ENCODE peak calls at places on chromosomes 1 and 21, in five cellular contexts. M is HEK293T, Q is H1, E is HepG2, U is NT2/D1. P is an unnamed sample.

GRCh38 chr21:33825898-33826297 is 89.7 kb downstream of the ATP5PO start:
- DNase-seq in M (no peak), Q (no peak), E (no peak), U (no peak), P (no peak)

GRCh38 chr1:30001452-30002039 is 721.8 kb downstream of the MATN1 start:
- DNase-seq in M (no peak), Q (no peak), E (no peak), U (no peak), P (no peak)

GRCh38 chr1:199404976-199405375 is 622.5 kb upstream of the NR5A2 start:
- DNase-seq in M (no peak), Q (no peak), E (no peak), U (no peak), P (no peak)

GRCh38 chr1:209176866-209177430 is 406.6 kb upstream of the CAMK1G start:
- DNase-seq in M (no peak), Q (no peak), E (no peak), U (no peak), P (no peak)

GRCh38 chr1:107976431-107977215 is 11.6 kb upstream of the VAV3 start:
- DNase-seq in M (no peak), Q (no peak), E (no peak), U (no peak), P (no peak)

GRCh38 chr1:243562473-243562872 is 287.6 kb downstream of the AKT3 start:
- DNase-seq in M (no peak), Q (no peak), E (no peak), U (no peak), P (no peak)

GRCh38 chr1:109634771-109635750 is 15.4 kb downstream of the AMPD2 start:
- DNase-seq in M (no peak), Q (no peak), E (no peak), U (no peak), P (no peak)

GRCh38 chr1:185595835-185596667 is 138.1 kb upstream of the HMCN1 start:
- DNase-seq in M (peak), Q (peak), E (peak), U (peak), P (peak)

GRCh38 chr1:111471012-111471411 is 2.8 kb upstream of the C1orf162 start:
- DNase-seq in M (no peak), Q (no peak), E (no peak), U (no peak), P (peak)

GRCh38 chr1:6171546-6172124 is 8.5 kb downstream of the CHD5 start:
- DNase-seq in M (peak), Q (no peak), E (peak), U (no peak), P (no peak)

GRCh38 chr1:40404670-40405462 is 31.3 kb downstream of the SMAP2 start:
- DNase-seq in M (peak), Q (no peak), E (peak), U (peak), P (no peak)

GRCh38 chr21:40143822-40144525 is 276.7 kb downstream of the PCP4 start:
- DNase-seq in M (peak), Q (no peak), E (peak), U (peak), P (no peak)

GRCh38 chr1:58156801-58157200 is 389.7 kb downstream of the OMA1 start:
- DNase-seq in M (no peak), Q (no peak), E (no peak), U (no peak), P (no peak)

GRCh38 chr1:19623523-19623922 is 20.6 kb upstream of the NBL1 start:
- DNase-seq in M (no peak), Q (no peak), E (peak), U (no peak), P (no peak)

GRCh38 chr1:51417496-51418383 is 87.4 kb upstream of the TTC39A start:
- DNase-seq in M (no peak), Q (no peak), E (no peak), U (no peak), P (no peak)

GRCh38 chr1:231037585-231038517 is 2.2 kb downstream of the FAM89A start:
- DNase-seq in M (peak), Q (no peak), E (no peak), U (no peak), P (no peak)

GRCh38 chr1:42979888-42980800 is 21.5 kb upstream of the SLC2A1 start:
- DNase-seq in M (no peak), Q (no peak), E (peak), U (no peak), P (no peak)

GRCh38 chr1:27113861-27114260 is 41.1 kb downstream of the SLC9A1 start:
- DNase-seq in M (no peak), Q (no peak), E (no peak), U (no peak), P (no peak)

GRCh38 chr1:55696891-55697290 is 481.7 kb upstream of the USP24 start:
- DNase-seq in M (no peak), Q (no peak), E (no peak), U (no peak), P (no peak)

GRCh38 chr1:55702064-55702463 is 486.9 kb upstream of the USP24 start:
- DNase-seq in M (peak), Q (no peak), E (peak), U (no peak), P (no peak)

GRCh38 chr1:55700359-55701130 is 485.4 kb upstream of the USP24 start:
- DNase-seq in M (no peak), Q (no peak), E (no peak), U (no peak), P (no peak)

GRCh38 chr1:55698136-55698535 is 483.0 kb upstream of the USP24 start:
- DNase-seq in M (no peak), Q (no peak), E (no peak), U (no peak), P (no peak)

DNA sequence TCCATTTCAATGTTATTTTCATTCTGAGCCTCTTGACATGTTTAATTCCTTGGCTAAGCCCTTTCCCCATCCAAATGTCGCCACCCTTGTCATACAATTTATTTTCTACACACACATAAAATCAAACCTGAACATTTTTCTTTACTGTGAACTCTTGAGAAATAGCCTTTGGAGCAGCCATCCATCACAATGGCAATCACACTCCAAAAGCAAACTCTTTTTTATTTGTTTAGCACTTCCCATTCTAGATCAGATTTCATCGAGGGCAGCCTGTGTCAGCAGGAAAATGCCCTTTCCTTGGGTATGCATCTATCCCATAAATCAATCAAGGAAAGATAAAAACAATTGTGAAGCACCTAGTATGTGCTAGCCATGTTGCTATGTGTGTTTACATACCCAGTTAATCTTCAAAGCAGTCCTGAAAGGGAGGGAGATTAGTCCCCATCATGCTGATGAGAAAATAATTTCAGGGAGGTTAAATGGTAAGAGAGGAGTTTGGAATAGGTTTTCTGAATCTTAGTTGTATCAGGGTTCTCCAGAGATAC is 484.1 kb upstream of the USP24 start:
- DNase-seq in M (no peak), Q (no peak), E (no peak), U (no peak), P (no peak)
- TF ChIP-seq SUZ12 in M (no peak), Q (no peak), E (no peak), U (no peak), P (no peak)

GRCh38 chr1:1093610-1093943 is 19.5 kb upstream of the RNF223 start:
- DNase-seq in M (no peak), Q (no peak), E (no peak), U (no peak), P (no peak)
- TF ChIP-seq SUZ12 in M (no peak), Q (no peak), E (no peak), U (no peak), P (no peak)

GRCh38 chr1:38502772-38503171 is 356.8 kb downstream of the RRAGC start:
- DNase-seq in M (no peak), Q (peak), E (no peak), U (peak), P (no peak)
- TF ChIP-seq SUZ12 in M (no peak), Q (no peak), E (no peak), U (no peak), P (no peak)

DNA sequence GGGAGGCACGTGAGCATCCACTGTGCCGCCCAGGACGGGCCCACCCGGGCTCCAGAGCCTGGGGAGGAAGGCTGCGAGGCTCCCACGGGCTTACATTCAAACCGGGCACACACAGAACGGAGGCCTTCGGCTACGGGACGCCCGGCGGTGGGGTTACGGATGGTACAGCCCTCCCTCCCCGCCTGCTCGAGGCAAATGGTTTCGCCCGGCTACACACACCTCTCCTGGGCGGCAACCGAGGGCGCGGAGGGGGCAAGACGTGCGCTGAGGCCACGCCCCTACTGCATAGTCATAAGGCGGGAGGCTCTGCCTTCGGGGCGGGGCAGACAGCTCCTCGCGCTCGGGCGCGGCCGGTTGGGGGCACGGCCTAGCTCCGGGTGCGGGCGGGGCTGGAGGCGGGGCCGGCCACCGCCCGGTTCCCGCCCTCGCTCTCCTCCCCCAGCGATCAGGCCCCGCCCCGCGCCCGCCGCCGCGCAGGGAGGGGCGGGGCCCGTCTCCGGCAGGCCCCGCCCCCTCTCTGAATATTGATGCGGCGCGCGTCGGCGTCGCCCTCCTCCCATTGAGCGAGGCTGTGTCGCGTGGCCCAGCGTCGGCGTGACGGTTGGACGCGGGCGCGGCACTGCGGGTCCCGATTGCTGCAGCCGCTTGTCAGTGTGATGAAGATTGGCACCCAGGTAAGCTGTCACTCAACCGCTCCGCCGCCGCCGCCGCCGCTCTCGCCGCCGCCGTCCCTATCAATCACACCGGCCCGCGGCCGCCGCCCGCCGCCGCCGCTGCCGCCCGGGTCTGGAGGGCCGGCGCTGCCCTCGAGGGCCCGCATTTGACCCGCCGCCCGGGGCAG is at the start of gene PKNOX1:
- DNase-seq in M (peak), Q (peak), E (peak), U (peak), P (peak)
- TF ChIP-seq SUZ12 in M (no peak), Q (no peak), E (no peak), U (no peak), P (no peak)

GRCh38 chr1:33612877-33613487 is 140.5 kb downstream of the ZSCAN20 start:
- DNase-seq in M (peak), Q (peak), E (peak), U (peak), P (no peak)
- TF ChIP-seq SUZ12 in M (no peak), Q (no peak), E (no peak), U (no peak), P (no peak)

DNA sequence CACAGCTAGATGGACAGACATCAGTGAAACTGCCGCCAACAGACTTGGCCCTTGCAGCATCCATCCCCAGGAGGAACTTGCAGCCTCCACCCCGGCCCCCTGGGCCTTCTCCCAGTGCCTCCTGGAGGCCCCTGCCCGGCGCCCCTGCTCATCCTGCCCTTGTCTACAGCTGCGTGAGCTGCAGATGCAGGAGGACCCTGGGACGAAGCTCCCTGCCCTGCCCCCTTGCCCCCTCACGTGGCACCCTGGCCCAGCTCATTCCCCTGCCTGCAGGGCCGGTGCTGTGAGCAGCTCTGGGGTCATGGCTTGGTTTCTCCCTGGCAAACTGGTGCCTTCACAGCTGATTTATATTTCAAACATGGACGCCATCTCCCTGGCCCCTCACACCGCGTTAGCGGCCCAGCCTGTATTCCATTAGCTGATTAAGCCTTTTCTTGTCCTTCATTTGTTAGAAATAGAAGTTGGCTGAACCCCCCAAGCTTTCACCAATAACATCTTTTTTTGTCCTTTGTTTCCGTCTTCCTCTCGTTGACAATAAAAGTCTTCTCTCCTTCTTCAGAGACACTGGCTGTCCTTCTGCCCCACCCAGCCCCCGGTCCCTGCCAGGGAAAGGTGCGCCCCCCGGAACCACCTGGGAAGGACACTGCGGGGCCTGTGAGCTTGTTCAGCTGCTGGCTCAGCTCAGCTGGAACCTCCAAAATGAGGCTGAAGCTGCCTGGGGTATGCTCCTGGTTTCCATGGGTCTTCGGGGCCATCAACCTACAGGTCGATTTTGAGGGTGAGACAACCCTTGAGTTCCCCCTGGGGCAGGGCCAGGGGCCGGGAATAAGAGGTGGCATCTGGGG is 34.0 kb upstream of the SLC19A1 start:
- DNase-seq in M (no peak), Q (no peak), E (no peak), U (no peak), P (no peak)
- TF ChIP-seq SUZ12 in M (no peak), Q (no peak), E (no peak), U (no peak), P (no peak)

GRCh38 chr1:247332215-247332900 is 691 bp upstream of the ZNF496 start:
- DNase-seq in M (peak), Q (no peak), E (no peak), U (no peak), P (no peak)
- TF ChIP-seq SUZ12 in M (no peak), Q (no peak), E (no peak), U (no peak), P (no peak)

P was measured in GM12878.